ENCODE peak calls at places on chromosomes 2 and 18, in four cellular contexts. I is HFF-Myc, T is astrocyte, M is tibial artery. Q is an unnamed sample.

GRCh38 chr2:10707831-10708230 is 13.6 kb upstream of the ATP6V1C2 start:
- DNase-seq in I (no peak), T (no peak), M (no peak), Q (no peak)

GRCh38 chr2:217622664-217623063 is 380.1 kb downstream of the TNS1 start:
- DNase-seq in I (no peak), T (peak), M (no peak), Q (no peak)

GRCh38 chr2:1402064-1402463 is 11.2 kb upstream of the TPO start:
- DNase-seq in I (no peak), T (no peak), M (no peak), Q (no peak)

GRCh38 chr2:203787954-203788353 is 79.6 kb upstream of the CTLA4 start:
- DNase-seq in I (no peak), T (no peak), M (no peak), Q (no peak)

GRCh38 chr2:193824474-193824873 is 1629.7 kb upstream of the TMEFF2 start:
- DNase-seq in I (no peak), T (peak), M (no peak), Q (no peak)

GRCh38 chr2:241702155-241702404 is 241 bp downstream of the ING5 start:
- DNase-seq in I (no peak), T (no peak), M (no peak), Q (no peak)

GRCh38 chr18:53798516-53798915 is 426.0 kb downstream of the MBD2 start:
- DNase-seq in I (no peak), T (peak), M (no peak), Q (no peak)

GRCh38 chr2:170380267-170380666 is 202.3 kb downstream of the MYO3B start:
- DNase-seq in I (no peak), T (no peak), M (no peak), Q (no peak)

GRCh38 chr2:204321910-204322765 is 223.1 kb upstream of the PARD3B start:
- DNase-seq in I (peak), T (peak), M (no peak), Q (no peak)

GRCh38 chr2:118124293-118124891 is 36.1 kb downstream of the INSIG2 start:
- DNase-seq in I (no peak), T (no peak), M (peak), Q (no peak)

GRCh38 chr2:222797308-222797707 is 63.5 kb upstream of the ACSL3 start:
- DNase-seq in I (no peak), T (peak), M (no peak), Q (no peak)

GRCh38 chr2:113298176-113298575 is 19.5 kb upstream of the PAX8 start:
- DNase-seq in I (no peak), T (no peak), M (no peak), Q (no peak)

GRCh38 chr2:73588177-73588576 is 54.0 kb downstream of the NAT8 start:
- DNase-seq in I (no peak), T (no peak), M (no peak), Q (no peak)

GRCh38 chr18:37544196-37544595 is 21.4 kb downstream of the CELF4 start:
- DNase-seq in I (no peak), T (no peak), M (no peak), Q (no peak)

GRCh38 chr18:3479978-3480377 is 30.0 kb downstream of the TGIF1 start:
- DNase-seq in I (no peak), T (no peak), M (no peak), Q (no peak)

GRCh38 chr2:66428986-66429612 is 5.8 kb upstream of the MEIS1 start:
- DNase-seq in I (no peak), T (peak), M (no peak), Q (no peak)

GRCh38 chr2:26670171-26670570 is 22.4 kb upstream of the KCNK3 start:
- DNase-seq in I (no peak), T (peak), M (no peak), Q (peak)

GRCh38 chr2:174607584-174607983 is 10.0 kb upstream of the WIPF1 start:
- DNase-seq in I (no peak), T (no peak), M (no peak), Q (no peak)

GRCh38 chr2:134718095-134718955 is 475 bp downstream of the TMEM163 start:
- DNase-seq in I (no peak), T (no peak), M (no peak), Q (no peak)

GRCh38 chr2:233791883-233792329 is 13.8 kb downstream of the MROH2A start:
- DNase-seq in I (no peak), T (no peak), M (no peak), Q (no peak)

GRCh38 chr2:170843656-170844055 is 27.0 kb downstream of the GAD1 start:
- DNase-seq in I (peak), T (peak), M (no peak), Q (no peak)

GRCh38 chr2:169018390-169018789 is 12.7 kb downstream of the ABCB11 start:
- DNase-seq in I (no peak), T (peak), M (no peak), Q (no peak)

GRCh38 chr2:67322361-67323001 is 74.7 kb upstream of the ETAA1 start:
- DNase-seq in I (peak), T (peak), M (peak), Q (no peak)

GRCh38 chr2:170157025-170157684 is 20.8 kb upstream of the MYO3B start:
- DNase-seq in I (no peak), T (peak), M (no peak), Q (no peak)

GRCh38 chr18:48594725-48595124 is 55.9 kb downstream of the CTIF start:
- DNase-seq in I (no peak), T (no peak), M (no peak), Q (no peak)

GRCh38 chr2:196939381-196939780 is 12.9 kb upstream of the PGAP1 start:
- DNase-seq in I (no peak), T (peak), M (no peak), Q (no peak)

GRCh38 chr2:190482441-190482840 is 52.1 kb downstream of the NEMP2 start:
- DNase-seq in I (no peak), T (no peak), M (no peak), Q (no peak)

GRCh38 chr2:190481339-190481738 is 53.2 kb downstream of the NEMP2 start:
- DNase-seq in I (no peak), T (no peak), M (no peak), Q (no peak)

GRCh38 chr2:190477563-190478454 is 56.7 kb downstream of the NEMP2 start:
- DNase-seq in I (no peak), T (no peak), M (no peak), Q (no peak)

GRCh38 chr2:190478572-190478971 is 56.0 kb downstream of the NEMP2 start:
- DNase-seq in I (no peak), T (no peak), M (no peak), Q (no peak)
- TF ChIP-seq CTCF in I (no peak), T (no peak), M (no peak), Q (no peak)

GRCh38 chr18:56562479-56562878 is 75.9 kb downstream of the TXNL1 start:
- DNase-seq in I (no peak), T (no peak), M (no peak), Q (no peak)

GRCh38 chr18:56565596-56566355 is 72.6 kb downstream of the TXNL1 start:
- DNase-seq in I (peak), T (peak), M (no peak), Q (no peak)

GRCh38 chr18:56565059-56565458 is 73.3 kb downstream of the TXNL1 start:
- DNase-seq in I (no peak), T (peak), M (no peak), Q (no peak)

GRCh38 chr18:56560992-56561391 is 77.4 kb downstream of the TXNL1 start:
- DNase-seq in I (no peak), T (no peak), M (no peak), Q (no peak)

GRCh38 chr18:56563568-56563967 is 74.8 kb downstream of the TXNL1 start:
- DNase-seq in I (no peak), T (no peak), M (no peak), Q (no peak)
- TF ChIP-seq CTCF in I (peak), T (no peak), M (no peak), Q (peak)

GRCh38 chr2:120555066-120555465 is 180.6 kb upstream of the GLI2 start:
- DNase-seq in I (no peak), T (no peak), M (no peak), Q (peak)
- TF ChIP-seq CTCF in I (no peak), T (no peak), M (no peak), Q (no peak)

GRCh38 chr18:26548144-26549102 is at the start of gene KCTD1:
- DNase-seq in I (peak), T (peak), M (peak), Q (peak)
- TF ChIP-seq CTCF in I (no peak), T (no peak), M (no peak), Q (no peak)

GRCh38 chr2:35114765-35115164 is 1240.8 kb upstream of the CRIM1 start:
- DNase-seq in I (no peak), T (no peak), M (no peak), Q (no peak)
- TF ChIP-seq CTCF in I (no peak), T (no peak), M (no peak), Q (peak)

GRCh38 chr2:180291060-180291459 is 284.0 kb upstream of the CWC22 start:
- DNase-seq in I (no peak), T (peak), M (no peak), Q (no peak)
- TF ChIP-seq CTCF in I (no peak), T (no peak), M (no peak), Q (no peak)

GRCh38 chr18:5951515-5952081 is 56.3 kb upstream of the TMEM200C start:
- DNase-seq in I (no peak), T (no peak), M (no peak), Q (no peak)
- TF ChIP-seq CTCF in I (no peak), T (no peak), M (no peak), Q (no peak)

Q was measured in chondrocyte.